ENCODE peak calls at places on chromosomes 3 and 15, in ten cellular contexts. One of them, this sample, is unnamed.

GRCh38 chr15:58462973-58463663 is 31.3 kb downstream of the LIPC start:
- DNase-seq in PC-3: no peak
- DNase-seq in cardiac fibroblast: no peak
- DNase-seq in choroid plexus epithelial cell: no peak
- DNase-seq in mucosa of descending colon: no peak
- DNase-seq in tibial nerve: no peak
- DNase-seq in left ventricle myocardium inferior: no peak
- DNase-seq in suprapubic skin: no peak
- DNase-seq in WTC11: no peak
- DNase-seq in esophagus squamous epithelium: no peak
- DNase-seq in this sample: no peak

GRCh38 chr3:57918123-57918837 is 89.9 kb upstream of the FLNB start:
- DNase-seq in PC-3: peak; percentile 90
- DNase-seq in cardiac fibroblast: peak; percentile 69
- DNase-seq in choroid plexus epithelial cell: peak; percentile 84
- DNase-seq in mucosa of descending colon: no peak
- DNase-seq in tibial nerve: no peak
- DNase-seq in left ventricle myocardium inferior: no peak
- DNase-seq in suprapubic skin: no peak
- DNase-seq in WTC11: no peak
- DNase-seq in esophagus squamous epithelium: no peak
- DNase-seq in this sample: peak; percentile 63

GRCh38 chr3:3665546-3665945 is 133.7 kb upstream of the LRRN1 start:
- DNase-seq in PC-3: no peak
- DNase-seq in cardiac fibroblast: no peak
- DNase-seq in choroid plexus epithelial cell: no peak
- DNase-seq in mucosa of descending colon: no peak
- DNase-seq in tibial nerve: no peak
- DNase-seq in left ventricle myocardium inferior: no peak
- DNase-seq in suprapubic skin: no peak
- DNase-seq in WTC11: no peak
- DNase-seq in esophagus squamous epithelium: no peak
- DNase-seq in this sample: peak; percentile 58

GRCh38 chr3:130661116-130661515 is 85.5 kb downstream of the PIK3R4 start:
- DNase-seq in PC-3: no peak
- DNase-seq in cardiac fibroblast: peak; percentile 48
- DNase-seq in choroid plexus epithelial cell: peak; percentile 51
- DNase-seq in mucosa of descending colon: no peak
- DNase-seq in tibial nerve: no peak
- DNase-seq in left ventricle myocardium inferior: no peak
- DNase-seq in suprapubic skin: no peak
- DNase-seq in WTC11: no peak
- DNase-seq in esophagus squamous epithelium: no peak
- DNase-seq in this sample: no peak

GRCh38 chr15:69697913-69698312 is 245.3 kb downstream of the RPLP1 start:
- DNase-seq in PC-3: no peak
- DNase-seq in cardiac fibroblast: no peak
- DNase-seq in choroid plexus epithelial cell: no peak
- DNase-seq in mucosa of descending colon: no peak
- DNase-seq in tibial nerve: peak; percentile 24
- DNase-seq in left ventricle myocardium inferior: peak; percentile 22
- DNase-seq in suprapubic skin: no peak
- DNase-seq in WTC11: no peak
- DNase-seq in esophagus squamous epithelium: no peak
- DNase-seq in this sample: no peak

GRCh38 chr15:92780816-92781215 is 119.3 kb upstream of the CHD2 start:
- DNase-seq in PC-3: no peak
- DNase-seq in cardiac fibroblast: no peak
- DNase-seq in choroid plexus epithelial cell: no peak
- DNase-seq in mucosa of descending colon: no peak
- DNase-seq in tibial nerve: no peak
- DNase-seq in left ventricle myocardium inferior: no peak
- DNase-seq in suprapubic skin: no peak
- DNase-seq in WTC11: no peak
- DNase-seq in esophagus squamous epithelium: no peak
- DNase-seq in this sample: no peak

GRCh38 chr3:187066228-187066995 is 72.9 kb downstream of the RPL39L start:
- DNase-seq in PC-3: peak; percentile 42
- DNase-seq in cardiac fibroblast: peak; percentile 58
- DNase-seq in choroid plexus epithelial cell: peak; percentile 59
- DNase-seq in mucosa of descending colon: peak; percentile 43
- DNase-seq in tibial nerve: no peak
- DNase-seq in left ventricle myocardium inferior: no peak
- DNase-seq in suprapubic skin: no peak
- DNase-seq in WTC11: peak; percentile 68
- DNase-seq in esophagus squamous epithelium: no peak
- DNase-seq in this sample: peak; percentile 83

GRCh38 chr15:101049282-101049681 is 130.1 kb downstream of the LRRK1 start:
- DNase-seq in PC-3: no peak
- DNase-seq in cardiac fibroblast: no peak
- DNase-seq in choroid plexus epithelial cell: no peak
- DNase-seq in mucosa of descending colon: no peak
- DNase-seq in tibial nerve: no peak
- DNase-seq in left ventricle myocardium inferior: no peak
- DNase-seq in suprapubic skin: peak; percentile 38
- DNase-seq in WTC11: no peak
- DNase-seq in esophagus squamous epithelium: no peak
- DNase-seq in this sample: no peak

GRCh38 chr3:14537590-14538450 is 2.3 kb downstream of the GRIP2 start:
- DNase-seq in PC-3: no peak
- DNase-seq in cardiac fibroblast: no peak
- DNase-seq in choroid plexus epithelial cell: peak; percentile 12
- DNase-seq in mucosa of descending colon: no peak
- DNase-seq in tibial nerve: no peak
- DNase-seq in left ventricle myocardium inferior: peak; percentile 56
- DNase-seq in suprapubic skin: no peak
- DNase-seq in WTC11: no peak
- DNase-seq in esophagus squamous epithelium: no peak
- DNase-seq in this sample: no peak

GRCh38 chr3:40875581-40875980 is 323.7 kb upstream of the CTNNB1 start:
- DNase-seq in PC-3: no peak
- DNase-seq in cardiac fibroblast: no peak
- DNase-seq in choroid plexus epithelial cell: no peak
- DNase-seq in mucosa of descending colon: no peak
- DNase-seq in tibial nerve: no peak
- DNase-seq in left ventricle myocardium inferior: no peak
- DNase-seq in suprapubic skin: no peak
- DNase-seq in WTC11: no peak
- DNase-seq in esophagus squamous epithelium: no peak
- DNase-seq in this sample: no peak

GRCh38 chr3:76134166-76134565 is 348.8 kb upstream of the ZNF717 start:
- DNase-seq in PC-3: peak; percentile 82
- DNase-seq in cardiac fibroblast: no peak
- DNase-seq in choroid plexus epithelial cell: peak; percentile 56
- DNase-seq in mucosa of descending colon: no peak
- DNase-seq in tibial nerve: no peak
- DNase-seq in left ventricle myocardium inferior: no peak
- DNase-seq in suprapubic skin: no peak
- DNase-seq in WTC11: no peak
- DNase-seq in esophagus squamous epithelium: no peak
- DNase-seq in this sample: peak; percentile 15

DNA sequence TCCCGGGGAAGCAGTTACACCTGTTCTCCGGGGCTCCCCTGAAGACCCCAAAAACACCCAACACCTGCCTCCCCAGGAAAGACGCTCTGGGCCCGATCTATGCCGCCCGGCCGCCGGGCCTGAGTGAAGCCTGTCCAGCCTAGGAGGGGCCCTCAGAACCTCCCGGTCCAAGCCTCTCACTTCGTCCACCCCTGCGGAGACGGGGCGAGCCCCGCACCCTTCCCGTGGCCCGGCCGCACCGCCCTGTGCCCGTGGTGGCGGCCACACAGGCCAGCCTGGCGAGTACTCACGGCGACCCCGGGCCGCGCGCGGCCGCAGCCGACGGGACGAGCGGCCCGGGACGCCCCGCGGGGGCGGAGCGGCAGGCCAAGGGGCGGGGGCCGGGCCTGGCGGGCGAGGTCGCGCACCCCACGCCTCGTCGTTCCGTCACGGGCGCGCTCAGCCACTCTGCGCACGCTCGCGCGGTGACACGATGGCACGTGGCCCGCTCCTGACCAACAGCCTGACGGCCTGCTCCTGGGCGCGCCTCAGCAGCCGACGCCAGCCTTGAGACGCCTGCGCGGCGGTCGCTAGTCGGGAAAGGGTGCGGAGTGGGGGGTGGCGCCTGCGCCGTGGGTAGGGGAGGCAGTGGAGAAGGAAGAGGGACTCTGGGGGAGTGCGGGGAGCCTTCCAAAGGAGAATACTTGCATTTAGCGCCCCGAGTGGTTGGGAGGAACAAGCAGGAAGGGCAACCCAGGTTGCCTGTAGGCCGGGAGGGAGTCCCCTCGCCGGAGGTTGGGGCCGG is at the start of gene PARP6:
- DNase-seq in PC-3: no peak
- DNase-seq in cardiac fibroblast: peak; percentile 99
- DNase-seq in choroid plexus epithelial cell: peak; percentile 99
- DNase-seq in mucosa of descending colon: peak; percentile 94
- DNase-seq in tibial nerve: peak; percentile 95
- DNase-seq in left ventricle myocardium inferior: peak; percentile 99
- DNase-seq in suprapubic skin: peak; percentile 99
- DNase-seq in WTC11: peak; percentile 97
- DNase-seq in esophagus squamous epithelium: peak; percentile 91
- DNase-seq in this sample: peak; percentile 96
- TF ChIP-seq CTCF in PC-3: no peak
- TF ChIP-seq CTCF in cardiac fibroblast: peak; percentile 59
- TF ChIP-seq CTCF in choroid plexus epithelial cell: peak; percentile 74
- TF ChIP-seq CTCF in mucosa of descending colon: peak; percentile 37
- TF ChIP-seq CTCF in tibial nerve: peak; percentile 93
- TF ChIP-seq CTCF in left ventricle myocardium inferior: peak; percentile 72
- TF ChIP-seq CTCF in suprapubic skin: peak; percentile 38
- TF ChIP-seq CTCF in WTC11: no peak
- TF ChIP-seq CTCF in esophagus squamous epithelium: peak; percentile 82
- TF ChIP-seq CTCF in this sample: peak; percentile 53

DNA sequence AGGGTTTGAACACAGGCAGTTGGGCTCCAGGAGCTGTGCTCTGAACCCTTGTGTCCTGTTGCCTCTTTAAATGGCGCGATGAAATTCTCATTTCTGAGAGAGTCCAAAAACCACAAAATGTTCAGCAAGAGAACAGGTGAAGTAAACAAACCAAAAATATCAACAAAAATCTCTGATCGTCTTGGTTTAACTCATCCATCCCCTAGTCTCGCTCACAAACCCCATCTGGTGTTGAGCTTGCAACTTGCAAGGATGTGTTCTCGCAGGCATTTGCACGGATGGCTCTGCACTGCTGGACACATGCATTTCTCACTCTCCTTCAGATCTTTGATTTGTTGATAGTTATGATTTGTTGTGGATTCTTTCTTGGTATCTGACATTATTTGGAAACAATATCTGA is 31.1 kb downstream of the FAH start:
- DNase-seq in PC-3: peak; percentile 9
- DNase-seq in cardiac fibroblast: no peak
- DNase-seq in choroid plexus epithelial cell: peak; percentile 56
- DNase-seq in mucosa of descending colon: no peak
- DNase-seq in tibial nerve: no peak
- DNase-seq in left ventricle myocardium inferior: no peak
- DNase-seq in suprapubic skin: no peak
- DNase-seq in WTC11: no peak
- DNase-seq in esophagus squamous epithelium: no peak
- DNase-seq in this sample: peak; percentile 8
- TF ChIP-seq CTCF in PC-3: peak; percentile 40
- TF ChIP-seq CTCF in cardiac fibroblast: peak; percentile 25
- TF ChIP-seq CTCF in choroid plexus epithelial cell: peak; percentile 59
- TF ChIP-seq CTCF in mucosa of descending colon: no peak
- TF ChIP-seq CTCF in tibial nerve: no peak
- TF ChIP-seq CTCF in left ventricle myocardium inferior: peak; percentile 11
- TF ChIP-seq CTCF in suprapubic skin: no peak
- TF ChIP-seq CTCF in WTC11: no peak
- TF ChIP-seq CTCF in esophagus squamous epithelium: no peak
- TF ChIP-seq CTCF in this sample: no peak

GRCh38 chr3:4988815-4989648 is 9.8 kb downstream of the BHLHE40 start:
- DNase-seq in PC-3: peak; percentile 9
- DNase-seq in cardiac fibroblast: peak; percentile 51
- DNase-seq in choroid plexus epithelial cell: peak; percentile 54
- DNase-seq in mucosa of descending colon: peak; percentile 69
- DNase-seq in tibial nerve: peak; percentile 36
- DNase-seq in left ventricle myocardium inferior: peak; percentile 50
- DNase-seq in suprapubic skin: peak; percentile 75
- DNase-seq in WTC11: no peak
- DNase-seq in esophagus squamous epithelium: no peak
- DNase-seq in this sample: no peak

GRCh38 chr3:4987374-4988296 is 8.4 kb downstream of the BHLHE40 start:
- DNase-seq in PC-3: no peak
- DNase-seq in cardiac fibroblast: no peak
- DNase-seq in choroid plexus epithelial cell: no peak
- DNase-seq in mucosa of descending colon: no peak
- DNase-seq in tibial nerve: no peak
- DNase-seq in left ventricle myocardium inferior: no peak
- DNase-seq in suprapubic skin: no peak
- DNase-seq in WTC11: no peak
- DNase-seq in esophagus squamous epithelium: no peak
- DNase-seq in this sample: no peak

GRCh38 chr3:4986175-4986610 is 7.0 kb downstream of the BHLHE40 start:
- DNase-seq in PC-3: peak; percentile 38
- DNase-seq in cardiac fibroblast: no peak
- DNase-seq in choroid plexus epithelial cell: no peak
- DNase-seq in mucosa of descending colon: no peak
- DNase-seq in tibial nerve: no peak
- DNase-seq in left ventricle myocardium inferior: no peak
- DNase-seq in suprapubic skin: no peak
- DNase-seq in WTC11: no peak
- DNase-seq in esophagus squamous epithelium: no peak
- DNase-seq in this sample: peak; percentile 69

GRCh38 chr3:4985330-4986174 is 6.3 kb downstream of the BHLHE40 start:
- DNase-seq in PC-3: peak; percentile 78
- DNase-seq in cardiac fibroblast: peak; percentile 64
- DNase-seq in choroid plexus epithelial cell: peak; percentile 80
- DNase-seq in mucosa of descending colon: no peak
- DNase-seq in tibial nerve: no peak
- DNase-seq in left ventricle myocardium inferior: no peak
- DNase-seq in suprapubic skin: no peak
- DNase-seq in WTC11: no peak
- DNase-seq in esophagus squamous epithelium: no peak
- DNase-seq in this sample: peak; percentile 89

GRCh38 chr3:4986611-4987373 is 7.6 kb downstream of the BHLHE40 start:
- DNase-seq in PC-3: peak; percentile 98
- DNase-seq in cardiac fibroblast: peak; percentile 99
- DNase-seq in choroid plexus epithelial cell: peak; percentile 99
- DNase-seq in mucosa of descending colon: peak; percentile 97
- DNase-seq in tibial nerve: peak; percentile 90
- DNase-seq in left ventricle myocardium inferior: peak; percentile 97
- DNase-seq in suprapubic skin: peak; percentile 98
- DNase-seq in WTC11: peak; percentile 93
- DNase-seq in esophagus squamous epithelium: peak; percentile 73
- DNase-seq in this sample: peak; percentile 98
- TF ChIP-seq CTCF in PC-3: peak; percentile 25
- TF ChIP-seq CTCF in cardiac fibroblast: peak; percentile 6
- TF ChIP-seq CTCF in choroid plexus epithelial cell: no peak
- TF ChIP-seq CTCF in mucosa of descending colon: no peak
- TF ChIP-seq CTCF in tibial nerve: peak; percentile 38
- TF ChIP-seq CTCF in left ventricle myocardium inferior: no peak
- TF ChIP-seq CTCF in suprapubic skin: no peak
- TF ChIP-seq CTCF in WTC11: no peak
- TF ChIP-seq CTCF in esophagus squamous epithelium: no peak
- TF ChIP-seq CTCF in this sample: no peak

DNA sequence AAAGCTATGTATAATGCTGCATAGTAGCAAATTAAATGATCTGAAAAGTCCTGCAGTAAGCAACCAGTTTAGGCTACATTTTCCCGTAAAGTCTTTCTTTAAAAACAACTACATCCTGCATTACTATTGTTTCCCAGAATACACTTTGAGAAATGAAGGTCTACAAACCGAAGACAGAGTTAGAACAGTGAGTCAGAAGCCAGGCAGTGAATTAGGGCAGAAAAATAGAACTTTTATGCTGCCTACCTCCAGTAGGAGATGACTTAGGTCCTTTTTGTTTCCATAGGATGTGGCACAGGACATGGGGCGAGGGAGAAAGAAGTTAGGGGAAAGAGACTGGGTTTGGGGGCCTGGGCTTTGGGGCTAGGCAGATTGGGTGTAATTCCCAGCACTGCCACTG is 127.3 kb downstream of the PPM1L start:
- DNase-seq in PC-3: no peak
- DNase-seq in cardiac fibroblast: no peak
- DNase-seq in choroid plexus epithelial cell: no peak
- DNase-seq in mucosa of descending colon: no peak
- DNase-seq in tibial nerve: no peak
- DNase-seq in left ventricle myocardium inferior: no peak
- DNase-seq in suprapubic skin: no peak
- DNase-seq in WTC11: no peak
- DNase-seq in esophagus squamous epithelium: no peak
- DNase-seq in this sample: no peak
- TF ChIP-seq CTCF in PC-3: no peak
- TF ChIP-seq CTCF in cardiac fibroblast: no peak
- TF ChIP-seq CTCF in choroid plexus epithelial cell: no peak
- TF ChIP-seq CTCF in mucosa of descending colon: no peak
- TF ChIP-seq CTCF in tibial nerve: no peak
- TF ChIP-seq CTCF in left ventricle myocardium inferior: peak; percentile 16
- TF ChIP-seq CTCF in suprapubic skin: no peak
- TF ChIP-seq CTCF in WTC11: no peak
- TF ChIP-seq CTCF in esophagus squamous epithelium: no peak
- TF ChIP-seq CTCF in this sample: no peak

This sample was measured in MCF 10A.